ENCODE peak calls at places on chromosomes 4 and X, in ten cellular contexts. P is astrocyte of the spinal cord, U is mammary epithelial cell, H is Calu3, T is H1, G is osteocyte, A is lower lobe of right lung, Y is cardiac fibroblast, L is left lung, V is mesothelial cell of epicardium. F is an unnamed sample.

GRCh38 chrX:106716004-106716403 is 10.5 kb upstream of the RNF128 start:
- DNase-seq in P (no peak), U (no peak), H (no peak), T (no peak), G (no peak), A (no peak), Y (no peak), L (no peak), V (no peak), F (no peak)

GRCh38 chrX:16445166-16445752 is 204.7 kb upstream of the S100G start:
- DNase-seq in P (peak; percentile 27), U (peak; percentile 20), H (peak; percentile 32), T (no peak), G (no peak), A (no peak), Y (peak; percentile 47), L (no peak), V (no peak), F (no peak)

GRCh38 chrX:152847281-152847680 is 16.4 kb downstream of the NSDHL start:
- DNase-seq in P (no peak), U (no peak), H (no peak), T (no peak), G (no peak), A (no peak), Y (no peak), L (no peak), V (no peak), F (no peak)

GRCh38 chr4:8838911-8839431 is 32.7 kb downstream of the HMX1 start:
- DNase-seq in P (no peak), U (no peak), H (no peak), T (no peak), G (peak; percentile 85), A (peak; percentile 36), Y (no peak), L (peak; percentile 21), V (no peak), F (no peak)

GRCh38 chr4:52051213-52051614 is at the start of gene SPATA18:
- DNase-seq in P (peak; percentile 22), U (peak; percentile 41), H (no peak), T (no peak), G (no peak), A (peak; percentile 52), Y (peak; percentile 18), L (peak; percentile 36), V (peak; percentile 24), F (peak; percentile 74)

GRCh38 chr4:4182835-4183568 is 43.7 kb downstream of the OTOP1 start:
- DNase-seq in P (no peak), U (no peak), H (peak; percentile 40), T (peak; percentile 39), G (no peak), A (no peak), Y (peak; percentile 31), L (no peak), V (no peak), F (peak; percentile 6)

GRCh38 chr4:56261027-56261426 is 126.3 kb downstream of the AASDH start:
- DNase-seq in P (no peak), U (no peak), H (no peak), T (no peak), G (no peak), A (no peak), Y (no peak), L (no peak), V (no peak), F (no peak)

GRCh38 chr4:46993075-46994006 is at the start of gene GABRA4:
- DNase-seq in P (peak; percentile 20), U (peak; percentile 2), H (no peak), T (no peak), G (no peak), A (no peak), Y (peak; percentile 8), L (no peak), V (no peak), F (no peak)

GRCh38 chr4:68906238-68907137 is 45.1 kb downstream of the UGT2A3 start:
- DNase-seq in P (no peak), U (peak; percentile 4), H (peak; percentile 25), T (no peak), G (no peak), A (no peak), Y (no peak), L (no peak), V (no peak), F (no peak)

GRCh38 chr4:6986067-6986780 is 56.9 kb upstream of the TADA2B start:
- DNase-seq in P (peak; percentile 80), U (peak; percentile 26), H (peak; percentile 12), T (no peak), G (no peak), A (peak; percentile 64), Y (peak; percentile 83), L (peak; percentile 52), V (no peak), F (peak; percentile 67)

GRCh38 chr4:123345132-123345923 is 51.3 kb upstream of the SPRY1 start:
- DNase-seq in P (no peak), U (no peak), H (no peak), T (no peak), G (no peak), A (no peak), Y (no peak), L (no peak), V (no peak), F (no peak)

GRCh38 chr4:18366762-18367358 is 345.3 kb upstream of the LCORL start:
- DNase-seq in P (peak; percentile 19), U (peak; percentile 17), H (no peak), T (no peak), G (no peak), A (no peak), Y (peak; percentile 59), L (no peak), V (no peak), F (peak; percentile 25)

GRCh38 chrX:48511561-48511960 is 2.8 kb downstream of the PORCN start:
- DNase-seq in P (no peak), U (no peak), H (peak; percentile 47), T (no peak), G (no peak), A (no peak), Y (peak; percentile 22), L (no peak), V (no peak), F (no peak)
- TF ChIP-seq CTCF in P (peak; percentile 44), U (peak; percentile 49), H (peak; percentile 31), T (peak; percentile 23), G (peak; percentile 51), A (no peak), Y (peak; percentile 43), L (no peak), V (no peak), F (peak; percentile 39)

GRCh38 chrX:49043987-49044281 is 777 bp upstream of the TFE3 start:
- DNase-seq in P (no peak), U (no peak), H (no peak), T (no peak), G (no peak), A (no peak), Y (no peak), L (no peak), V (no peak), F (no peak)

GRCh38 chrX:49041683-49042529 is 1.3 kb downstream of the TFE3 start:
- DNase-seq in P (peak; percentile 30), U (peak; percentile 52), H (no peak), T (no peak), G (no peak), A (no peak), Y (peak; percentile 74), L (no peak), V (no peak), F (peak; percentile 49)

GRCh38 chrX:49042581-49043219 is 457 bp downstream of the TFE3 start:
- DNase-seq in P (no peak), U (no peak), H (no peak), T (no peak), G (no peak), A (no peak), Y (peak; percentile 5), L (no peak), V (no peak), F (no peak)

GRCh38 chrX:49040376-49040955 is 2.7 kb downstream of the TFE3 start:
- DNase-seq in P (peak; percentile 4), U (no peak), H (no peak), T (no peak), G (no peak), A (no peak), Y (peak; percentile 59), L (no peak), V (no peak), F (peak; percentile 70)

DNA sequence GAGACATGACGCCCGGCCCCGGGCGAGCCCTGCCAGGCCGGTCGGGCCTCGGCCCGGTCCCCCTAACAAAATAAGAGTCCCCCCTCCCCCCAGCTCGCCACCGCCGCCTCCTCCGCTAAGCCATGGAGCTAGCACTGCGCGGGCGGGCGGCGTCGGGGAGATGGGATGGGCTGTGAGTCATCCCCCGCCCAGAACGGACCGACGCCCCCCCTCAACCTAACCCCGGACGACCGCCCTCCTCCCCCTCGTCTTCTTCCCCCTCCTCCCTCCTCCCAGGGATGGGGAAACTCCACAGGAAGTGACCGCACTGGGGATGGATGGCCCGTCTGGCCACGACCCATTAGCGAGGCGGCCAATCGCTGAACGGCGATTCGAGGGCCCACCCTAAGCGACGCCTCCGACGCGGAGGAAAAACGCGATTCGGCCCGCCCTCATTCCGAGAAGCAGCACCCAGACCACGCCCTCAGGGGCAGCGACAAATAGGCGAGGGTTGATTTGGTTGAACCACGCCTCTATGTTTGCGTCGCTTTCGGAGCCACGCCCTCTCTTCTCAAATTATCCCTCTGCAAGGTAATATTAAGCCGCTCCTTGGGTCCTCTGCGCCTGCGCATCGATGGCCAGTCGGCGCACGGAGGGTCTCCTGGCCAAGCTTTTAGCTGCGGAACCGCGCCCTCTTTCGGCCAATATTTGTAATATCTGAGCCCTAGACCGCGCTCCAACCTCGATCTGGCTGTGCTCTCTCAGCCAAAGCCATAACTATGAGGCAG is at the start of gene TFE3:
- DNase-seq in P (peak; percentile 99), U (peak; percentile 98), H (peak; percentile 97), T (peak; percentile 96), G (peak; percentile 98), A (peak; percentile 99), Y (peak; percentile 99), L (peak; percentile 98), V (peak; percentile 91), F (peak; percentile 97)
- TF ChIP-seq CTCF in P (peak; percentile 65), U (peak; percentile 58), H (peak; percentile 53), T (peak; percentile 43), G (peak; percentile 71), A (peak; percentile 55), Y (peak; percentile 45), L (peak; percentile 29), V (peak; percentile 63), F (peak; percentile 52)

GRCh38 chr4:80486603-80487002 is 151.1 kb downstream of the CFAP299 start:
- DNase-seq in P (no peak), U (no peak), H (no peak), T (no peak), G (no peak), A (no peak), Y (no peak), L (no peak), V (no peak), F (no peak)
- TF ChIP-seq CTCF in P (no peak), U (no peak), H (no peak), T (no peak), G (no peak), A (no peak), Y (no peak), L (no peak), V (no peak), F (no peak)

DNA sequence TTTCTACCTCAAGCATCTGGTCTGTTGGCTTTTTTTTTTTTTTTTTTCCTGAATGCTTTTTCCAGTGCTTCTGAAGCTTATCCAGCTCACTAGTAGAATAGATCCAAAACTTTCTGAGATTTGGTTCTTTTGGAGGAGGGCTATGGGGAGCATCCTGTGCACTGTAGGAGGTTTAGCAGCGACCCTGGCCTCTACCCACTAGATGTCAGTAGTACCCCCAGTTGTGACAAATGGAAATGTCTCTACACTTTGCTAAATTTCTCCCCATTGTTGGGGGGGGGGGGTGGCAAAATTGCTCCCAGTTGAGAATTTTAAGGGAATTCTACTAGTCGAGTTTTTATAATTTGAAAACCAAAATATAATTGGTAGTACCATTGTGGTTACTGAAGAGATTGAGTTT is 23.0 kb upstream of the PPA2 start:
- DNase-seq in P (no peak), U (no peak), H (peak; percentile 15), T (no peak), G (no peak), A (no peak), Y (no peak), L (no peak), V (no peak), F (no peak)
- TF ChIP-seq CTCF in P (peak; percentile 16), U (peak; percentile 23), H (no peak), T (peak; percentile 39), G (no peak), A (peak; percentile 23), Y (peak; percentile 6), L (no peak), V (no peak), F (no peak)